ENCODE peak calls at places on chromosome 4, in ten cellular contexts. R is cardiac muscle cell; D is GM12864; F is iris pigment epithelial cell; B is stimulated activated CD8-positive, alpha-beta memory T cell treated with anti-CD3 and anti-CD28 coated beads, Interleukin-7, amount 100 ng/mL, for 24 hours; J is NCI-H1105 treated with DMSO at 0.1 percent for 48 hours; X is left colon; W is activated CD4-positive, CD25-positive, alpha-beta regulatory T cell treated with anti-CD3 and anti-CD28 coated beads, Interleukin-2, amount 50 U/mL, for 16 hours; Y is KG1; L is fibroblast of villous mesenchyme. G is an unnamed sample.

GRCh38 chr4:122890142-122890769 is 32.1 kb downstream of the NUDT6 start:
- DNase-seq in Y (no peak), R (peak), L (no peak), B (no peak), D (no peak), X (no peak), F (no peak), J (no peak), W (no peak), G (peak)

GRCh38 chr4:141046255-141046654 is 87.0 kb downstream of the RNF150 start:
- DNase-seq in D (no peak), L (peak), R (peak), J (no peak), F (peak), X (no peak), B (no peak), Y (no peak), W (no peak), G (peak)

GRCh38 chr4:76526585-76526990 is 91.6 kb downstream of the SHROOM3 start:
- DNase-seq in J (no peak), L (no peak), B (no peak), X (no peak), R (no peak), Y (no peak), F (peak), W (no peak), D (no peak), G (peak)

GRCh38 chr4:110970642-110971041 is 347.8 kb upstream of the PITX2 start:
- DNase-seq in L (peak), R (peak), Y (peak), F (peak), B (no peak), W (no peak), J (no peak), X (peak), D (peak), G (peak)

GRCh38 chr4:111718763-111719537 is 426.3 kb upstream of the FAM241A start:
- DNase-seq in X (no peak), B (no peak), F (no peak), R (no peak), D (no peak), W (no peak), L (no peak), Y (no peak), J (no peak), G (no peak)

GRCh38 chr4:31045724-31046318 is 325.7 kb downstream of the PCDH7 start:
- DNase-seq in F (peak), D (no peak), J (peak), B (no peak), L (peak), W (no peak), R (peak), Y (no peak), X (peak), G (peak)

GRCh38 chr4:139655116-139655515 is 10.5 kb upstream of the MGST2 start:
- DNase-seq in R (peak), B (no peak), D (no peak), W (no peak), J (peak), F (peak), X (no peak), Y (peak), L (peak), G (peak)

GRCh38 chr4:158159054-158159717 is 13.6 kb downstream of the GASK1B start:
- DNase-seq in J (no peak), F (peak), B (no peak), R (peak), L (peak), Y (no peak), W (no peak), X (no peak), D (no peak), G (peak)

GRCh38 chr4:169898095-169898494 is 128.1 kb downstream of the MFAP3L start:
- DNase-seq in D (no peak), W (no peak), J (no peak), R (no peak), B (no peak), L (no peak), Y (no peak), X (no peak), F (no peak), G (no peak)

GRCh38 chr4:142700521-142700920 is 145.6 kb downstream of the INPP4B start:
- DNase-seq in F (no peak), L (no peak), X (no peak), D (no peak), Y (no peak), W (no peak), R (no peak), B (no peak), J (no peak), G (no peak)

GRCh38 chr4:93825551-93826216 is 2.9 kb upstream of the ATOH1 start:
- DNase-seq in B (no peak), W (no peak), Y (no peak), F (no peak), R (no peak), D (no peak), J (no peak), L (no peak), X (no peak), G (no peak)

GRCh38 chr4:6475492-6476020 is 3.1 kb upstream of the PPP2R2C start:
- DNase-seq in W (no peak), Y (no peak), L (no peak), X (no peak), F (no peak), B (no peak), J (no peak), D (no peak), R (no peak), G (no peak)

GRCh38 chr4:127505203-127505602 is 127.6 kb upstream of the INTU start:
- DNase-seq in Y (no peak), L (peak), R (peak), J (peak), X (no peak), B (no peak), W (no peak), F (peak), D (no peak), G (peak)

GRCh38 chr4:6119507-6120020 is 80.8 kb downstream of the JAKMIP1 start:
- DNase-seq in W (no peak), L (no peak), J (no peak), X (no peak), B (no peak), D (no peak), Y (no peak), R (no peak), F (no peak), G (no peak)

GRCh38 chr4:165512464-165512863 is 133.7 kb downstream of the CPE start:
- DNase-seq in F (no peak), R (peak), L (peak), J (peak), X (no peak), Y (no peak), W (no peak), D (no peak), B (no peak), G (peak)

GRCh38 chr4:87856816-87857215 is 24.0 kb downstream of the MEPE start:
- DNase-seq in L (no peak), F (peak), D (no peak), B (no peak), R (no peak), W (no peak), Y (no peak), J (no peak), X (no peak), G (no peak)

G was measured in cardiac fibroblast.